ENCODE peak calls at places on chromosomes 12 and 14, in four cellular contexts. E is mesendoderm, G is transverse colon, R is AG08396. T is an unnamed sample.

GRCh38 chr12:79143803-79144202 is 279.2 kb downstream of the SYT1 start:
- DNase-seq in E (no peak), G (no peak), R (no peak), T (no peak)

GRCh38 chr12:56462565-56462964 is 5.8 kb upstream of the SPRYD4 start:
- DNase-seq in E (no peak), G (no peak), R (no peak), T (peak)

GRCh38 chr14:53516261-53516774 is 363.2 kb upstream of the DDHD1 start:
- DNase-seq in E (no peak), G (no peak), R (peak), T (no peak)

GRCh38 chr14:104597576-104597975 is 7.0 kb downstream of the TMEM179 start:
- DNase-seq in E (no peak), G (no peak), R (no peak), T (no peak)

GRCh38 chr12:122155705-122156104 is 18.3 kb downstream of the IL31 start:
- DNase-seq in E (peak), G (no peak), R (no peak), T (no peak)

GRCh38 chr14:34797747-34798583 is 77.2 kb downstream of the BAZ1A start:
- DNase-seq in E (peak), G (no peak), R (no peak), T (peak)

GRCh38 chr14:71414631-71415403 is 507.6 kb downstream of the PCNX1 start:
- DNase-seq in E (no peak), G (no peak), R (no peak), T (no peak)

GRCh38 chr12:64385468-64385867 is 5.1 kb downstream of the C12orf56 start:
- DNase-seq in E (no peak), G (no peak), R (no peak), T (no peak)

GRCh38 chr12:88698471-88698870 is 118.2 kb upstream of the KITLG start:
- DNase-seq in E (no peak), G (no peak), R (no peak), T (no peak)

GRCh38 chr12:89392401-89392800 is 40.1 kb upstream of the DUSP6 start:
- DNase-seq in E (no peak), G (no peak), R (no peak), T (no peak)

GRCh38 chr12:75883241-75883640 is 148.3 kb downstream of the PHLDA1 start:
- DNase-seq in E (no peak), G (no peak), R (no peak), T (no peak)

GRCh38 chr14:96960598-96961116 is 163.5 kb downstream of the VRK1 start:
- DNase-seq in E (no peak), G (no peak), R (no peak), T (no peak)

GRCh38 chr12:29048787-29049186 is 100.3 kb upstream of the FAR2 start:
- DNase-seq in E (peak), G (no peak), R (no peak), T (no peak)

GRCh38 chr14:54782803-54783659 is 119.6 kb downstream of the GCH1 start:
- DNase-seq in E (peak), G (peak), R (no peak), T (peak)

GRCh38 chr12:6241495-6241894 is 41.3 kb downstream of the CD9 start:
- DNase-seq in E (no peak), G (peak), R (no peak), T (no peak)

GRCh38 chr12:46400406-46400805 is 27.8 kb upstream of the SLC38A2 start:
- DNase-seq in E (no peak), G (no peak), R (peak), T (no peak)

GRCh38 chr14:84144166-84144565 is 1385.8 kb upstream of the FLRT2 start:
- DNase-seq in E (peak), G (no peak), R (no peak), T (no peak)

GRCh38 chr14:47425302-47425701 is 250.1 kb downstream of the MDGA2 start:
- DNase-seq in E (no peak), G (no peak), R (no peak), T (no peak)

GRCh38 chr12:46523863-46524770 is 151.5 kb upstream of the SLC38A2 start:
- DNase-seq in E (no peak), G (no peak), R (peak), T (peak)

GRCh38 chr12:89355243-89356068 is 3.2 kb upstream of the DUSP6 start:
- DNase-seq in E (peak), G (no peak), R (no peak), T (no peak)

GRCh38 chr12:94033112-94033511 is 115.3 kb upstream of the PLXNC1 start:
- DNase-seq in E (no peak), G (no peak), R (no peak), T (no peak)

GRCh38 chr14:104181761-104182530 is 43.6 kb downstream of the KIF26A start:
- DNase-seq in E (no peak), G (no peak), R (no peak), T (no peak)

GRCh38 chr14:98919431-98919830 is 352.6 kb downstream of the BCL11B start:
- DNase-seq in E (peak), G (no peak), R (no peak), T (peak)

GRCh38 chr12:69570000-69570516 is 15.2 kb upstream of the CCT2 start:
- DNase-seq in E (no peak), G (no peak), R (peak), T (no peak)

GRCh38 chr14:81162941-81163340 is 57.8 kb downstream of the GTF2A1 start:
- DNase-seq in E (peak), G (no peak), R (no peak), T (no peak)

GRCh38 chr14:32211068-32211404 is 8.0 kb upstream of the RNU6-8 start:
- DNase-seq in E (no peak), G (no peak), R (no peak), T (no peak)

GRCh38 chr14:61043506-61043905 is 62.5 kb downstream of the SLC38A6 start:
- DNase-seq in E (no peak), G (no peak), R (no peak), T (no peak)

GRCh38 chr12:113040722-113041168 is 15.8 kb upstream of the DTX1 start:
- DNase-seq in E (peak), G (peak), R (no peak), T (peak)

GRCh38 chr14:20472566-20473206 is 3.5 kb downstream of the PNP start:
- DNase-seq in E (no peak), G (no peak), R (no peak), T (no peak)

GRCh38 chr14:78424311-78424710 is 254.1 kb downstream of the NRXN3 start:
- DNase-seq in E (no peak), G (no peak), R (no peak), T (no peak)

GRCh38 chr14:93311082-93311481 is 21.8 kb downstream of the BTBD7 start:
- DNase-seq in E (no peak), G (no peak), R (no peak), T (no peak)